ENCODE peak calls at places on chromosomes 12 and 14, in nine cellular contexts. P is tibial nerve, L is HCT116, T is neuronal stem cell, M is Peyer's patch, N is mucosa of descending colon, S is sigmoid colon, H is aorta, Y is HAP-1. R is an unnamed sample.

GRCh38 chr14:49997991-49998390 is 105.1 kb downstream of the ARF6 start:
- DNase-seq in P (no peak), Y (no peak), S (no peak), N (no peak), H (no peak), T (no peak), L (no peak), M (no peak), R (no peak)

GRCh38 chr12:94175763-94176660 is 27.6 kb downstream of the PLXNC1 start:
- DNase-seq in P (no peak), M (no peak), Y (no peak), T (no peak), N (no peak), L (no peak), S (no peak), H (no peak), R (no peak)

GRCh38 chr14:88667555-88668273 is 104.9 kb downstream of the ZC3H14 start:
- DNase-seq in S (peak), M (peak), P (no peak), N (peak), L (peak), H (peak), Y (peak), T (peak), R (peak)

GRCh38 chr12:97568336-97569180 is 106.0 kb downstream of the RMST start:
- DNase-seq in Y (no peak), L (no peak), H (no peak), M (no peak), S (no peak), N (no peak), T (no peak), P (no peak), R (no peak)

GRCh38 chr14:72560331-72560730 is 333.6 kb downstream of the DPF3 start:
- DNase-seq in Y (no peak), M (no peak), H (no peak), S (no peak), N (no peak), L (no peak), P (no peak), T (no peak), R (no peak)

GRCh38 chr12:81450920-81451739 is 308.0 kb downstream of the PPFIA2 start:
- DNase-seq in S (no peak), P (no peak), L (peak), T (peak), N (peak), H (no peak), M (no peak), Y (peak), R (peak)

GRCh38 chr12:117236456-117237001 is 46.3 kb upstream of the FBXO21 start:
- DNase-seq in P (peak), M (peak), T (peak), L (peak), Y (peak), H (peak), S (peak), N (peak), R (peak)

GRCh38 chr14:63453443-63453936 is 89.7 kb downstream of the PPP2R5E start:
- DNase-seq in Y (no peak), M (no peak), S (no peak), N (no peak), T (no peak), P (no peak), L (no peak), H (no peak), R (no peak)

GRCh38 chr14:76769636-76770292 is 8.5 kb downstream of the VASH1 start:
- DNase-seq in S (peak), H (peak), P (no peak), L (no peak), T (no peak), M (peak), Y (peak), N (no peak), R (no peak)

GRCh38 chr14:75433631-75434556 is 6.1 kb downstream of the JDP2 start:
- DNase-seq in N (no peak), Y (no peak), M (no peak), H (no peak), T (no peak), L (no peak), P (no peak), S (no peak), R (no peak)

GRCh38 chr14:75259946-75260545 is 18.6 kb upstream of the FOS start:
- DNase-seq in N (no peak), S (no peak), Y (no peak), L (no peak), P (no peak), T (no peak), M (no peak), H (no peak), R (no peak)

GRCh38 chr14:70114621-70115156 is 74.1 kb downstream of the SLC8A3 start:
- DNase-seq in H (no peak), L (no peak), N (no peak), T (no peak), P (no peak), M (no peak), Y (no peak), S (no peak), R (no peak)

GRCh38 chr12:121000530-121000929 is 15.8 kb downstream of the C12orf43 start:
- DNase-seq in T (no peak), H (no peak), N (no peak), S (no peak), M (no peak), P (no peak), Y (no peak), L (no peak), R (no peak)

GRCh38 chr12:63752283-63752682 is 27.4 kb upstream of the RXYLT1 start:
- DNase-seq in M (no peak), L (no peak), P (no peak), S (no peak), H (no peak), T (no peak), Y (no peak), N (no peak), R (no peak)

GRCh38 chr14:103103461-103104388 is 9.2 kb downstream of the EXOC3L4 start:
- DNase-seq in M (peak), P (no peak), H (peak), N (peak), Y (no peak), T (no peak), S (no peak), L (no peak), R (no peak)

GRCh38 chr12:84502180-84502857 is 410.3 kb downstream of the SLC6A15 start:
- DNase-seq in T (no peak), L (no peak), H (no peak), N (no peak), P (no peak), S (no peak), Y (no peak), M (no peak), R (no peak)

GRCh38 chr12:6444704-6445688 is at the start of gene CD27:
- DNase-seq in P (no peak), S (peak), N (no peak), L (no peak), M (peak), Y (no peak), H (no peak), T (no peak), R (no peak)

GRCh38 chr12:121858662-121859572 is at the start of gene HPD:
- DNase-seq in L (no peak), M (peak), N (peak), T (no peak), S (peak), P (peak), Y (peak), H (peak), R (peak)

GRCh38 chr12:50088577-50089335 is 3.6 kb downstream of the SMARCD1 start:
- DNase-seq in L (peak), N (peak), H (peak), Y (peak), M (peak), S (no peak), T (no peak), P (no peak), R (no peak)

GRCh38 chr12:100267603-100268281 is 765 bp downstream of the SCYL2 start:
- DNase-seq in H (no peak), Y (peak), T (peak), M (no peak), S (no peak), P (no peak), N (peak), L (no peak), R (no peak)

GRCh38 chr14:87405563-87405962 is 587.4 kb downstream of the GALC start:
- DNase-seq in P (no peak), N (no peak), L (no peak), Y (no peak), S (no peak), T (no peak), H (no peak), M (no peak), R (no peak)

GRCh38 chr12:17216156-17216555 is 610.2 kb upstream of the LMO3 start:
- DNase-seq in L (no peak), Y (no peak), P (no peak), H (no peak), M (no peak), N (no peak), S (no peak), T (no peak), R (no peak)

GRCh38 chr12:52244615-52244994 is 11.6 kb downstream of the KRT7 start:
- DNase-seq in H (no peak), S (peak), M (no peak), P (no peak), Y (no peak), N (no peak), T (no peak), L (no peak), R (no peak)

GRCh38 chr12:2268478-2269286 is 215.9 kb downstream of the CACNA1C start:
- DNase-seq in N (no peak), L (no peak), H (no peak), Y (no peak), M (no peak), S (no peak), T (no peak), P (no peak), R (no peak)

GRCh38 chr12:122865268-122866231 is 30.3 kb downstream of the HIP1R start:
- DNase-seq in H (peak), S (peak), T (no peak), N (peak), L (peak), P (no peak), M (no peak), Y (peak), R (no peak)

GRCh38 chr12:52834727-52835001 is 553 bp upstream of the KRT79 start:
- DNase-seq in N (no peak), S (no peak), M (no peak), Y (no peak), H (peak), P (no peak), T (no peak), L (no peak), R (no peak)

GRCh38 chr12:124543591-124544310 is 23.7 kb downstream of the NCOR2 start:
- DNase-seq in T (no peak), P (no peak), N (no peak), M (no peak), H (no peak), L (no peak), S (no peak), Y (no peak), R (no peak)

GRCh38 chr12:72271401-72271740 is 799 bp upstream of the TRHDE start:
- DNase-seq in P (no peak), Y (peak), T (peak), S (no peak), H (peak), L (no peak), M (no peak), N (no peak), R (no peak)

GRCh38 chr14:25042362-25043299 is 7.3 kb downstream of the STXBP6 start:
- DNase-seq in H (no peak), L (no peak), P (no peak), Y (no peak), T (peak), M (peak), S (no peak), N (peak), R (no peak)

DNA sequence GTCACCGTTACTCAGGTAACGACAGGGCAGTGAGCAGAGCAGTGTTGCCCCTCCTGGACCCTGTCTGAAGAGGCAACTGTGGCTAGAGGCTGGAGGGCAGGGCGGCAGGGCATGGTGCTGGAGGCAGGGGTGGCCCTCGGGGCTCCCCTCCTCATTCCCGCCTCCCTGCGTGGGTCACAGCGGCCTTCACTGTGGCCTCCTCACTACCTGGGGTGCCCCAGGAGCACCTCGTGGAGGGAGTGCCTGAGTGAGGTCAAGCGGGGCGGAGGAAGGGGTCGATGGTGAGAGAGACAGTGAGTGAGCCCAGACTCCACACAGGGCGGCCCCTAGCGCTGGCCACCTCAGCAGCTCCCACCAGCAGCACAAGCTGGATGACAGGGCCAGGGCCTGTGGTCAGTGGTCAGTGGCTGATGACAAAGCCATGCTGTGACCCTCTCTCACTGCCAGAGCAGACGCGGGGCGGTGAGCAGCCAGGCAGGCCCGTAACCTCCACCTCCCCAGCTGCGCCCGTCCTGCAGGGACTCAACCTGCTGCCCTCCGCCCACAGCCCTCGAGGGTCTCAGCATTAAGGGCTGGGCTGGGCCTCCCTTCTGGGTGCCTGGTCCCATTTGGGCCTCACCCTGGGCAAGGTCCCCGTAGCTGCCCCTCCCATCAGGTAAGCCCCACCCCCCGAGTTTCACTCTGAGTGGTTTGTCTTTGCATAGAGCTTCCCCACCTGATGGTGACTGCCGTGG is 17.8 kb downstream of the GPR132 start:
- DNase-seq in T (no peak), H (no peak), L (no peak), M (no peak), S (peak), N (no peak), Y (no peak), P (no peak), R (no peak)
- H3K4me3 ChIP-seq in T (no peak), H (no peak), L (no peak), M (no peak), S (no peak), N (no peak), Y (no peak), P (no peak), R (no peak)

DNA sequence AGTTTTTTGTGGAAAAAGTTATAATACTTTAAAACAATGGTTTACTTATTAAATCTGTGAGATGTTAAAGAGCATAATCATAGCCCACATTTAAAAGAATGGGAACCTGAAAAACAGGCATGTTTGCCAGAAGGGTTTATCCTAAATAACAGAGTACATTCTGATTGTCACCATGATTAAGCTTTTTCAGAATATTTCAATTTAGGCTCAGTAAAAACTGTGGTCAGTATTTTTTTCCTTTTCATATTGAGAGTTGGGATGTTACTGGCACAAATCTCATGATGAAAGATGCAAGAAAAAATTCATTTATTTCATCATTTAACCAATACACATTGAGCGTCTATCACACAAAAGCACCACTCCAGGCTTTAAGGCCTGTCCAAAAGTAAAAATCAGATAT is 18.6 kb downstream of the EPS8 start:
- DNase-seq in M (no peak), L (no peak), P (no peak), Y (no peak), N (no peak), S (no peak), T (no peak), H (no peak), R (no peak)
- H3K4me3 ChIP-seq in M (no peak), L (no peak), P (no peak), Y (no peak), N (no peak), S (no peak), T (no peak), H (no peak), R (no peak)

DNA sequence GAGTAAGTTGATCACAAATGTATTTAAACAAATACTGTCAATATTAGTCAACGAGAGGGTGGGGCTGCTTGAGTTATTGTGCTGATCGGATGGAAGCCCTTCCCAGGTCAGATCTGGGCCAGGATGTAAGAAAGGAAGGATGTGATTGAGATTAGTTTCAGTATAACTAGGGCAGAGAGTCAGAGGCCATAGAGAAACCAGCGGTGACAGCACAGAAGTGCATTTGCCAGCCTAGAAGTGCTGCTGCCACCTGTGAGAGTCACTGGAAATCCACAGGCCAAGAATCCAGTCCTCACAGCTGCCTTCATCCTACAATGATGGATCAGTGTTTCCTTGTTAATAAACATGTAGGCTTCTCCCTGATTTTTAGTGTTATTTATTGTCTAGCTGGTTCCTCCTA is 9.8 kb upstream of the FERMT2 start:
- DNase-seq in P (no peak), S (no peak), Y (no peak), T (no peak), N (no peak), M (no peak), H (no peak), L (no peak), R (no peak)
- H3K4me3 ChIP-seq in P (no peak), S (no peak), Y (no peak), T (no peak), N (no peak), M (no peak), H (no peak), L (no peak), R (no peak)

GRCh38 chr12:15592934-15593333 is 196.3 kb downstream of the EPS8 start:
- DNase-seq in P (no peak), T (no peak), M (no peak), S (no peak), L (no peak), N (no peak), H (no peak), Y (no peak), R (no peak)

GRCh38 chr12:15591811-15592210 is 197.4 kb downstream of the EPS8 start:
- DNase-seq in S (no peak), P (no peak), H (no peak), N (no peak), L (no peak), M (no peak), Y (no peak), T (no peak), R (no peak)

GRCh38 chr12:15589328-15590032 is 199.7 kb downstream of the EPS8 start:
- DNase-seq in L (no peak), H (no peak), N (no peak), T (no peak), S (no peak), P (no peak), M (no peak), Y (no peak), R (no peak)

GRCh38 chr12:15584366-15585041 is 204.7 kb downstream of the EPS8 start:
- DNase-seq in T (peak), N (peak), Y (peak), M (peak), H (no peak), L (peak), S (no peak), P (no peak), R (no peak)

DNA sequence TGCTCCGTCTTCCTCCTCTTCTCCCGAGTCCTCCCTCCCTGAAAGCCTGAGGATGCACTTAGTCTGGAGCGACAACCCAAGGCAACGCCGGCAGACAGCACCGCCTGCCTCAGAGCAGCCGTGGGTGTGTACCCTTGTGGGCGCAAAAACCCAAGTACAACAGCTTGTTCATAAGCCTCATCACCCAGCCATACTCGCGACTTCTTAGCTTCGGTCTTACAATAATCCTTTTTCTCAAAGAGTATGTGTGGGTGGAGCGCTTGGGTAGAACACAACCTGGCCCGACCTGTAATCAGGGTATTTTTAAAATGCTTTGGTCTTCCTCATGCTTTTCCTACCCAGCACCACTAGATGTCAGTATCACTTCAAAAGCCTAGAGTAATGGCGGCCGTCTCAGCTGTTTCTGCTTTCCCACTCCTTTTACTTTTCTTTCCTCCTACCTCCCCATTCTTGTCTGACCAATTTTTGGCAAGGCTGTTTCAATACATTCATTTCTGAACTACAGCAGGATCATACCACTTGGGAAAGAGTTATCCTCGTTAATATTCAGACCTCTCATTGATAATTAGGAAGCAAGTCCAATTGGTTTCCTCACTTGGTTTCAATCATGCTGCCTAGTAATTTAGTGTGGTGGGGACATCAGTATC is 198.9 kb downstream of the EPS8 start:
- DNase-seq in T (peak), L (peak), N (peak), M (peak), Y (peak), S (peak), H (peak), P (no peak), R (peak)
- H3K4me3 ChIP-seq in T (no peak), L (peak), N (no peak), M (peak), Y (no peak), S (peak), H (no peak), P (peak), R (no peak)

DNA sequence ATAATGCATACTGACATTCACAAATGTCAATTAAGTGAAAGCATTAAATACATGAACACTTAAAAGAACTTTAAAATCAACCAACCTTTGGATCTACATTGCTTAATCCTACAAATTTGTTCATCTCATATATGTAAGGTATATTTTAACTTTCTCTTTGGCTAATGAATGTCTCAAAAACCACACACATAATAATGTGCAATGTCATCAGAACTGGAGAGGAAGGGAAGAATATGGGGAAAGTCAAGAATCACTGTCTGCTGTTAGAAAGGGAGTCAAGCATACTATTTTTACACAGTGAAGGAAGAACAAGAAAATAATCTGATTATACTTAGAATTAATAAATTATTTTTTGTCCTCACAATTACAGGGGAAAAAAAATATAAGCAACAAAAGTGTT is 4.9 kb downstream of the GMFB start:
- DNase-seq in P (no peak), S (no peak), N (no peak), Y (no peak), M (no peak), H (no peak), L (no peak), T (no peak), R (no peak)
- H3K4me3 ChIP-seq in P (no peak), S (no peak), N (no peak), Y (no peak), M (no peak), H (no peak), L (no peak), T (no peak), R (no peak)

R was measured in iPS DF 6.9.